ENCODE peak calls at places on chromosomes 3 and 15, in five cellular contexts. Q is CD8-positive, alpha-beta memory T cell; B is left ventricle myocardium inferior; T is heart right ventricle; F is neuronal stem cell. V is an unnamed sample. For H3K4me1, the result is how much of the 10 kb centered on the place peaks cover.

GRCh38 chr15:43277901-43278300 is 11.2 kb upstream of the TGM5 start:
- DNase-seq in Q (no peak), B (no peak), T (no peak), F (no peak), V (no peak)

GRCh38 chr3:84125201-84125721 is 833.5 kb upstream of the CADM2 start:
- DNase-seq in Q (no peak), B (no peak), T (no peak), F (no peak), V (no peak)

GRCh38 chr3:180175572-180175971 is 138.8 kb upstream of the PEX5L start:
- DNase-seq in Q (no peak), B (no peak), T (no peak), F (no peak), V (no peak)

GRCh38 chr3:82525-82924 is 114.0 kb upstream of the CHL1 start:
- DNase-seq in Q (no peak), B (no peak), T (no peak), F (no peak), V (no peak)

GRCh38 chr15:39392469-39393047 is 188.3 kb upstream of the THBS1 start:
- DNase-seq in Q (no peak), B (no peak), T (no peak), F (no peak), V (no peak)

GRCh38 chr3:59608356-59608755 is 558.5 kb upstream of the CFAP20DC start:
- DNase-seq in Q (no peak), B (no peak), T (no peak), F (no peak), V (no peak)

GRCh38 chr3:139288266-139288821 is 55.5 kb upstream of the MRPS22 start:
- DNase-seq in Q (no peak), B (peak), T (peak), F (no peak), V (no peak)

GRCh38 chr3:52671676-52672075 is 14.0 kb downstream of the PBRM1 start:
- DNase-seq in Q (no peak), B (no peak), T (no peak), F (no peak), V (no peak)

GRCh38 chr3:122269045-122269444 is 56.0 kb upstream of the CSTA start:
- DNase-seq in Q (no peak), B (no peak), T (no peak), F (no peak), V (no peak)

GRCh38 chr3:62151591-62151990 is 221.8 kb downstream of the FEZF2 start:
- DNase-seq in Q (no peak), B (no peak), T (no peak), F (no peak), V (no peak)

GRCh38 chr15:50330921-50331320 is 24.1 kb downstream of the GABPB1 start:
- DNase-seq in Q (no peak), B (no peak), T (no peak), F (no peak), V (no peak)

GRCh38 chr15:64854526-64854925 is 12.8 kb downstream of the PLEKHO2 start:
- DNase-seq in Q (no peak), B (no peak), T (no peak), F (no peak), V (no peak)

GRCh38 chr3:178513539-178514410 is 22.5 kb upstream of the KCNMB2 start:
- DNase-seq in Q (no peak), B (no peak), T (peak), F (no peak), V (no peak)

GRCh38 chr3:18988619-18989229 is 159.6 kb upstream of the KCNH8 start:
- DNase-seq in Q (peak), B (no peak), T (no peak), F (peak), V (peak)

GRCh38 chr15:63238796-63239195 is 38.6 kb upstream of the APH1B start:
- DNase-seq in Q (no peak), B (no peak), T (no peak), F (no peak), V (no peak)

GRCh38 chr15:52236015-52236414 is 44.8 kb upstream of the GNB5 start:
- DNase-seq in Q (no peak), B (no peak), T (no peak), F (no peak), V (no peak)

GRCh38 chr3:177137774-177138705 is 59.2 kb downstream of the TBL1XR1 start:
- DNase-seq in Q (no peak), B (no peak), T (no peak), F (no peak), V (no peak)

GRCh38 chr3:18027161-18027939 is 284.9 kb upstream of the TBC1D5 start:
- DNase-seq in Q (no peak), B (no peak), T (peak), F (no peak), V (no peak)

GRCh38 chr3:114126461-114126860 is 52.4 kb downstream of the DRD3 start:
- DNase-seq in Q (no peak), B (no peak), T (no peak), F (no peak), V (no peak)

GRCh38 chr3:127482216-127483004 is 108.1 kb downstream of the TPRA1 start:
- DNase-seq in Q (no peak), B (no peak), T (no peak), F (no peak), V (no peak)

GRCh38 chr3:10162147-10162546 is 2.6 kb upstream of the IRAK2 start:
- DNase-seq in Q (no peak), B (no peak), T (no peak), F (no peak), V (no peak)

GRCh38 chr3:156694536-156694935 is 20.1 kb downstream of the TIPARP start:
- DNase-seq in Q (no peak), B (no peak), T (no peak), F (no peak), V (no peak)

GRCh38 chr15:91966181-91966552 is 112.7 kb downstream of the SLCO3A1 start:
- DNase-seq in Q (no peak), B (no peak), T (no peak), F (no peak), V (no peak)

GRCh38 chr3:72258786-72259185 is 473.8 kb upstream of the PROK2 start:
- DNase-seq in Q (no peak), B (no peak), T (no peak), F (no peak), V (no peak)

GRCh38 chr3:45078910-45079522 is 52.9 kb downstream of the CLEC3B start:
- DNase-seq in Q (no peak), B (no peak), T (no peak), F (no peak), V (no peak)

GRCh38 chr3:196650740-196651311 is 11.3 kb downstream of the NRROS start:
- DNase-seq in Q (no peak), B (peak), T (peak), F (no peak), V (no peak)

GRCh38 chr3:5274116-5274515 is 86.6 kb downstream of the EDEM1 start:
- DNase-seq in Q (no peak), B (no peak), T (no peak), F (no peak), V (no peak)

GRCh38 chr3:176971613-176972174 is 225.6 kb downstream of the TBL1XR1 start:
- DNase-seq in Q (no peak), B (no peak), T (no peak), F (no peak), V (no peak)

GRCh38 chr3:138184994-138185393 is 2.1 kb upstream of the ARMC8 start:
- DNase-seq in Q (no peak), B (no peak), T (no peak), F (no peak), V (no peak)

GRCh38 chr3:102441832-102442231 is 7.0 kb downstream of the ZPLD1 start:
- DNase-seq in Q (no peak), B (no peak), T (no peak), F (no peak), V (no peak)

GRCh38 chr15:100248236-100248635 is 93.5 kb downstream of the ADAMTS17 start:
- DNase-seq in Q (no peak), B (no peak), T (no peak), F (no peak), V (no peak)

GRCh38 chr3:64220161-64220560 is 5.1 kb downstream of the PRICKLE2 start:
- DNase-seq in Q (no peak), B (no peak), T (no peak), F (no peak), V (no peak)

GRCh38 chr3:124802702-124803101 is 72.5 kb downstream of the UMPS start:
- DNase-seq in Q (no peak), B (no peak), T (no peak), F (no peak), V (no peak)

GRCh38 chr3:191269289-191270085 is 59.7 kb upstream of the CCDC50 start:
- DNase-seq in Q (no peak), B (no peak), T (no peak), F (no peak), V (no peak)

GRCh38 chr3:100045696-100046095 is 68.6 kb downstream of the FILIP1L start:
- DNase-seq in Q (no peak), B (peak), T (peak), F (no peak), V (no peak)

GRCh38 chr3:40574661-40575060 is 49.9 kb downstream of the ZNF621 start:
- DNase-seq in Q (no peak), B (no peak), T (no peak), F (no peak), V (no peak)

GRCh38 chr15:63498815-63499549 is 5.4 kb upstream of the USP3 start:
- DNase-seq in Q (no peak), B (no peak), T (no peak), F (no peak), V (no peak)

GRCh38 chr15:64604319-64604718 is 143.9 kb downstream of the ZNF609 start:
- DNase-seq in Q (no peak), B (no peak), T (no peak), F (no peak), V (no peak)

GRCh38 chr3:4520013-4520881 is 27.1 kb downstream of the ITPR1 start:
- DNase-seq in Q (no peak), B (no peak), T (no peak), F (no peak), V (no peak)

GRCh38 chr3:144142151-144142855 is 170.7 kb downstream of the DIPK2A start:
- DNase-seq in Q (no peak), B (no peak), T (peak), F (no peak), V (no peak)

GRCh38 chr15:73956276-73957086 is 30.2 kb downstream of the LOXL1 start:
- DNase-seq in Q (no peak), B (no peak), T (no peak), F (no peak), V (no peak)

GRCh38 chr15:73957276-73957675 is 31.0 kb downstream of the LOXL1 start:
- DNase-seq in Q (no peak), B (no peak), T (no peak), F (no peak), V (no peak)

GRCh38 chr15:73954188-73955145 is 28.2 kb downstream of the LOXL1 start:
- DNase-seq in Q (no peak), B (no peak), T (no peak), F (no peak), V (no peak)

GRCh38 chr15:73955326-73955725 is 29.1 kb downstream of the LOXL1 start:
- DNase-seq in Q (no peak), B (no peak), T (no peak), F (no peak), V (no peak)

DNA sequence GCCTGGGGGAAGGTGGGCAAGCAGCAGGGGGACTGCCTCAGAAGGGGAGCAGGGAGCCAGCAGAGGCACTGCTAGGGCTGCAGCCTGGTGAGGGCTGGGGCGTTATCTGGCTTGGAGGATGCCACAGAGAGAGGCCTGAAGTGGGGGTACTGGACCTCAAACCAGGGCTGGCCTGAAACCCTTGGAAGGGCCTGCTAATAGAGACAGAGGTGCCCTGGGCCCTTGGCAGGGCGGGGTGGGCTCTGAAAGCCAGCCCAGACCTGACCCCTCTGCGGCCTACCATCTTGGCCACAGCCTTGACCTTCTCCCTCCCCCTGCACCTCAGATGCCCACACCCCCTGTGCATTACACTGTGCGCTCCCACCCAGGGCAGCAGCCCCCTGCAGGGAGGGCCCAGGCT is 29.6 kb downstream of the LOXL1 start:
- DNase-seq in Q (no peak), B (no peak), T (no peak), F (no peak), V (no peak)
- H3K4me1 ChIP-seq in Q (under half), B (under half), T (under half), F (under half), V (under half)

DNA sequence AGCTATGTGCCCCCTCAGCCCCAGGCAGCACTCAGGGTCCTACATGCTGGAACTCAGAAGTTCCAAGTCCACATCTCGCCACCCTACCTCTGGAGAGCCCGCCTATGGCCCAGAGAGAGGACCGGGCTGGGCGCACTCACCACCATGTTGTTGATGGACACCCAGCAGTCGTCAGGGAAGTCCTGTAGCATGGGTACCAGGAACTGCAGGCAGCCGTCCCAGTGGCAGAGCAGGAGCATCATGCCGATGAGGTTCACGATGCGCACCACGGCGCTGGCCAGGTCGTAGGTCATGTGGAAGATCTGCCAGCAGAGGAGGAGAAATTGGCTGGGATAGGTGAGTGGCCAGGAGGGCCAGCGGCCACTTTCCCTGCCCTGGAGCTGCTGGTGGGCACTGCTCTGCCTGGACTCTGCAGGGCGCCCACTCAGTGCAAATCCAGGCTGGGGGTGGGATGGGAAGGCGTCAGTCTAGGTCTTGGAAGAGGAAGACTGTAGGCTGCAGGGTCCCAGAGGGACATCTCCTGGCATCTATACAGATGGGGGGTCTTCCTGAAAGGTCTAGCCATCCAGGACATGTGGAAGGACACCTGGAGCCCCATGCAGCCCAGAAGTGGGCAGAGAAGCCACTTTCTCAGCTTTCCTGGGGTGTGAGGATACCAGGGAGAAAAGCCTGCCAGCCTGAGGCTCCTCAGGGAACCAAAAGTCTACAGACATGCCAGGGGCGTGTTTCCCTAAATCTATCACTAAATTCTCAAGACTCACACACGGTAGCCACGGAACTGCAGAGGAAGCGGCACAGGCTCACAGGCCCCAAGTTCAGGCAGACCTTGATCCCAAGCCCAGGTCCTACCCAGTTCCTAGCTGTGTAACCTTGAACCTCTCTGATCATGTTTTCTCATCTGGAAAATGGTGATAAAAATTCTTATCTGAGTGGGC is 36.5 kb downstream of the HCN4 start:
- DNase-seq in Q (no peak), B (no peak), T (no peak), F (no peak), V (no peak)
- H3K4me1 ChIP-seq in Q (under half), B (under half), T (under half), F (under half), V (under half)

GRCh38 chr3:48596676-48597407 is 1.7 kb upstream of the COL7A1 start:
- DNase-seq in Q (no peak), B (no peak), T (no peak), F (no peak), V (no peak)

GRCh38 chr3:48594431-48595049 is 589 bp downstream of the COL7A1 start:
- DNase-seq in Q (no peak), B (no peak), T (no peak), F (no peak), V (no peak)

GRCh38 chr3:48595075-48595525 is at the start of gene COL7A1:
- DNase-seq in Q (no peak), B (no peak), T (no peak), F (no peak), V (no peak)

GRCh38 chr3:48596157-48596556 is 1.0 kb upstream of the COL7A1 start:
- DNase-seq in Q (no peak), B (no peak), T (no peak), F (no peak), V (no peak)

GRCh38 chr3:48595526-48596121 is 495 bp upstream of the COL7A1 start:
- DNase-seq in Q (no peak), B (no peak), T (no peak), F (no peak), V (peak)
- H3K4me1 ChIP-seq in Q (under half), B (half or more), T (half or more), F (under half), V (under half)

GRCh38 chr3:195151402-195151801 is 119.6 kb downstream of the XXYLT1 start:
- DNase-seq in Q (no peak), B (no peak), T (no peak), F (no peak), V (no peak)

GRCh38 chr3:195153653-195154052 is 117.3 kb downstream of the XXYLT1 start:
- DNase-seq in Q (no peak), B (no peak), T (no peak), F (no peak), V (no peak)

GRCh38 chr3:195150194-195151118 is 120.5 kb downstream of the XXYLT1 start:
- DNase-seq in Q (peak), B (peak), T (peak), F (no peak), V (no peak)

GRCh38 chr3:195153121-195153520 is 117.8 kb downstream of the XXYLT1 start:
- DNase-seq in Q (no peak), B (no peak), T (peak), F (no peak), V (no peak)

GRCh38 chr3:195151866-195152526 is 119.0 kb downstream of the XXYLT1 start:
- DNase-seq in Q (no peak), B (no peak), T (no peak), F (no peak), V (no peak)
- H3K4me1 ChIP-seq in Q (under half), B (half or more), T (half or more), F (half or more), V (under half)

GRCh38 chr15:67776600-67776999 is 48.7 kb upstream of the SKOR1 start:
- DNase-seq in Q (no peak), B (no peak), T (no peak), F (no peak), V (no peak)

GRCh38 chr15:67774626-67775025 is 50.7 kb upstream of the SKOR1 start:
- DNase-seq in Q (no peak), B (no peak), T (no peak), F (no peak), V (no peak)

GRCh38 chr15:67777071-67777470 is 48.2 kb upstream of the SKOR1 start:
- DNase-seq in Q (no peak), B (no peak), T (no peak), F (no peak), V (no peak)

GRCh38 chr15:67775998-67776397 is 49.3 kb upstream of the SKOR1 start:
- DNase-seq in Q (no peak), B (no peak), T (no peak), F (no peak), V (no peak)

DNA sequence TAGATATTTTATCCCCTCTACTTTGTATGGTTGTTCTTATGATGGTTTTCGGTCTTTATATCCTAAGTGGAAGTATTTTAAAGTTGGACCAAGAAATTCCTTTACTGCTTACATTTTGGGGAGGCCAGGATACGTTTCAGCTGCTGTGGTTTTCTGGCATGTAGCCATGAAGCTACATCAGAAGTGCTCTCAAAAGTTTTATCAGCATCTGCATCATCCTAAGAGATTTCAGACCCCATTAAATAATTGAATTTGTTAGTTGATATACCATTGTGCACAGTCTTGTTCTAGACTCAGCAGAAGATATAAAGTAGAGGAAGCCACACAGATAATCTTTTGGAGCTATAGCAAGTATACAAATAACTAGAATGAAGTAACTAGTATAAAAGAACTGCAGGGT is 50.0 kb upstream of the SKOR1 start:
- DNase-seq in Q (no peak), B (no peak), T (no peak), F (no peak), V (no peak)
- H3K4me1 ChIP-seq in Q (under half), B (under half), T (under half), F (under half), V (under half)

GRCh38 chr3:29348311-29348710 is 67.4 kb downstream of the RBMS3 start:
- DNase-seq in Q (no peak), B (no peak), T (no peak), F (no peak), V (no peak)
- H3K4me1 ChIP-seq in Q (under half), B (under half), T (under half), F (under half), V (under half)